ENCODE peak calls at places on chromosomes 16 and 17, in seven cellular contexts. One of them, this sample, is unnamed.

GRCh38 chr17:48547839-48548686 is 3.2 kb upstream of the HOXB2 start:
- DNase-seq in cardiac muscle cell: no peak
- DNase-seq in esophagus squamous epithelium: no peak
- DNase-seq in CD8-positive, alpha-beta memory T cell: no peak
- DNase-seq in right lobe of liver: no peak
- DNase-seq in CD4-positive, alpha-beta memory T cell: peak
- DNase-seq in stomach: no peak
- DNase-seq in this sample: peak

GRCh38 chr17:65472602-65473001 is 88.8 kb downstream of the AXIN2 start:
- DNase-seq in cardiac muscle cell: peak
- DNase-seq in stomach: no peak
- DNase-seq in esophagus squamous epithelium: no peak
- DNase-seq in right lobe of liver: no peak
- DNase-seq in CD8-positive, alpha-beta memory T cell: no peak
- DNase-seq in CD4-positive, alpha-beta memory T cell: no peak
- DNase-seq in this sample: peak

GRCh38 chr17:45824475-45824874 is 20.2 kb upstream of the SPPL2C start:
- DNase-seq in esophagus squamous epithelium: no peak
- DNase-seq in right lobe of liver: no peak
- DNase-seq in cardiac muscle cell: no peak
- DNase-seq in stomach: no peak
- DNase-seq in CD4-positive, alpha-beta memory T cell: no peak
- DNase-seq in CD8-positive, alpha-beta memory T cell: no peak
- DNase-seq in this sample: no peak

GRCh38 chr17:80219013-80219776 is 938 bp downstream of the SGSH start:
- DNase-seq in stomach: peak
- DNase-seq in right lobe of liver: peak
- DNase-seq in CD8-positive, alpha-beta memory T cell: peak
- DNase-seq in esophagus squamous epithelium: peak
- DNase-seq in CD4-positive, alpha-beta memory T cell: peak
- DNase-seq in cardiac muscle cell: peak
- DNase-seq in this sample: peak

GRCh38 chr17:33438578-33438977 is 145.5 kb upstream of the ASIC2 start:
- DNase-seq in right lobe of liver: no peak
- DNase-seq in cardiac muscle cell: no peak
- DNase-seq in CD8-positive, alpha-beta memory T cell: no peak
- DNase-seq in esophagus squamous epithelium: no peak
- DNase-seq in CD4-positive, alpha-beta memory T cell: no peak
- DNase-seq in stomach: no peak
- DNase-seq in this sample: no peak

GRCh38 chr16:83826146-83826913 is 18.6 kb downstream of the HSBP1 start:
- DNase-seq in right lobe of liver: peak
- DNase-seq in CD8-positive, alpha-beta memory T cell: peak
- DNase-seq in esophagus squamous epithelium: no peak
- DNase-seq in CD4-positive, alpha-beta memory T cell: peak
- DNase-seq in cardiac muscle cell: peak
- DNase-seq in stomach: peak
- DNase-seq in this sample: peak

GRCh38 chr17:80105762-80106161 is 4.4 kb downstream of the GAA start:
- DNase-seq in right lobe of liver: peak
- DNase-seq in esophagus squamous epithelium: no peak
- DNase-seq in CD8-positive, alpha-beta memory T cell: no peak
- DNase-seq in cardiac muscle cell: no peak
- DNase-seq in stomach: peak
- DNase-seq in CD4-positive, alpha-beta memory T cell: no peak
- DNase-seq in this sample: no peak

GRCh38 chr16:63880948-63881347 is 1240.9 kb downstream of the CDH11 start:
- DNase-seq in CD4-positive, alpha-beta memory T cell: no peak
- DNase-seq in right lobe of liver: no peak
- DNase-seq in CD8-positive, alpha-beta memory T cell: no peak
- DNase-seq in cardiac muscle cell: no peak
- DNase-seq in esophagus squamous epithelium: no peak
- DNase-seq in stomach: no peak
- DNase-seq in this sample: no peak

GRCh38 chr16:82083710-82084353 is 48.8 kb downstream of the HSD17B2 start:
- DNase-seq in cardiac muscle cell: no peak
- DNase-seq in CD4-positive, alpha-beta memory T cell: no peak
- DNase-seq in esophagus squamous epithelium: no peak
- DNase-seq in CD8-positive, alpha-beta memory T cell: no peak
- DNase-seq in right lobe of liver: no peak
- DNase-seq in stomach: no peak
- DNase-seq in this sample: no peak

GRCh38 chr17:73247728-73248127 is 14.0 kb downstream of the CPSF4L start:
- DNase-seq in right lobe of liver: no peak
- DNase-seq in CD8-positive, alpha-beta memory T cell: no peak
- DNase-seq in esophagus squamous epithelium: no peak
- DNase-seq in cardiac muscle cell: no peak
- DNase-seq in CD4-positive, alpha-beta memory T cell: no peak
- DNase-seq in stomach: no peak
- DNase-seq in this sample: no peak

GRCh38 chr17:7425316-7425715 is at the start of gene SPEM2:
- DNase-seq in esophagus squamous epithelium: no peak
- DNase-seq in right lobe of liver: no peak
- DNase-seq in CD8-positive, alpha-beta memory T cell: no peak
- DNase-seq in cardiac muscle cell: no peak
- DNase-seq in CD4-positive, alpha-beta memory T cell: no peak
- DNase-seq in stomach: no peak
- DNase-seq in this sample: no peak

GRCh38 chr16:27337024-27337423 is 23.2 kb downstream of the IL4R start:
- DNase-seq in CD8-positive, alpha-beta memory T cell: no peak
- DNase-seq in right lobe of liver: no peak
- DNase-seq in esophagus squamous epithelium: no peak
- DNase-seq in stomach: no peak
- DNase-seq in cardiac muscle cell: no peak
- DNase-seq in CD4-positive, alpha-beta memory T cell: no peak
- DNase-seq in this sample: no peak

GRCh38 chr16:78906135-78906534 is 694.4 kb downstream of the MAF start:
- DNase-seq in esophagus squamous epithelium: no peak
- DNase-seq in CD8-positive, alpha-beta memory T cell: no peak
- DNase-seq in cardiac muscle cell: no peak
- DNase-seq in right lobe of liver: no peak
- DNase-seq in CD4-positive, alpha-beta memory T cell: no peak
- DNase-seq in stomach: no peak
- DNase-seq in this sample: no peak

GRCh38 chr16:19223235-19223847 is 55.3 kb downstream of the SYT17 start:
- DNase-seq in CD8-positive, alpha-beta memory T cell: no peak
- DNase-seq in stomach: peak
- DNase-seq in CD4-positive, alpha-beta memory T cell: no peak
- DNase-seq in esophagus squamous epithelium: no peak
- DNase-seq in right lobe of liver: no peak
- DNase-seq in cardiac muscle cell: peak
- DNase-seq in this sample: no peak

GRCh38 chr16:68365167-68365817 is 54.5 kb downstream of the PRMT7 start:
- DNase-seq in cardiac muscle cell: no peak
- DNase-seq in CD4-positive, alpha-beta memory T cell: no peak
- DNase-seq in right lobe of liver: no peak
- DNase-seq in stomach: no peak
- DNase-seq in esophagus squamous epithelium: no peak
- DNase-seq in CD8-positive, alpha-beta memory T cell: no peak
- DNase-seq in this sample: no peak

GRCh38 chr16:72878301-72879269 is 169.3 kb downstream of the ZFHX3 start:
- DNase-seq in esophagus squamous epithelium: no peak
- DNase-seq in right lobe of liver: peak
- DNase-seq in CD8-positive, alpha-beta memory T cell: no peak
- DNase-seq in stomach: no peak
- DNase-seq in CD4-positive, alpha-beta memory T cell: no peak
- DNase-seq in cardiac muscle cell: peak
- DNase-seq in this sample: peak

GRCh38 chr17:78667741-78668640 is 90.8 kb upstream of the DNAH17 start:
- DNase-seq in CD8-positive, alpha-beta memory T cell: no peak
- DNase-seq in esophagus squamous epithelium: no peak
- DNase-seq in CD4-positive, alpha-beta memory T cell: no peak
- DNase-seq in right lobe of liver: no peak
- DNase-seq in stomach: no peak
- DNase-seq in cardiac muscle cell: no peak
- DNase-seq in this sample: no peak

GRCh38 chr17:78665952-78666920 is 89.0 kb upstream of the DNAH17 start:
- DNase-seq in CD4-positive, alpha-beta memory T cell: peak
- DNase-seq in CD8-positive, alpha-beta memory T cell: peak
- DNase-seq in stomach: no peak
- DNase-seq in esophagus squamous epithelium: no peak
- DNase-seq in cardiac muscle cell: peak
- DNase-seq in right lobe of liver: no peak
- DNase-seq in this sample: no peak

GRCh38 chr17:78664476-78665384 is 87.5 kb upstream of the DNAH17 start:
- DNase-seq in CD4-positive, alpha-beta memory T cell: no peak
- DNase-seq in right lobe of liver: no peak
- DNase-seq in CD8-positive, alpha-beta memory T cell: no peak
- DNase-seq in stomach: no peak
- DNase-seq in esophagus squamous epithelium: no peak
- DNase-seq in cardiac muscle cell: no peak
- DNase-seq in this sample: no peak

GRCh38 chr17:78667091-78667490 is 89.9 kb upstream of the DNAH17 start:
- DNase-seq in stomach: no peak
- DNase-seq in CD8-positive, alpha-beta memory T cell: no peak
- DNase-seq in esophagus squamous epithelium: no peak
- DNase-seq in CD4-positive, alpha-beta memory T cell: no peak
- DNase-seq in right lobe of liver: no peak
- DNase-seq in cardiac muscle cell: no peak
- DNase-seq in this sample: no peak

GRCh38 chr17:78665385-78665951 is 88.3 kb upstream of the DNAH17 start:
- DNase-seq in cardiac muscle cell: no peak
- DNase-seq in stomach: no peak
- DNase-seq in CD4-positive, alpha-beta memory T cell: no peak
- DNase-seq in right lobe of liver: no peak
- DNase-seq in esophagus squamous epithelium: no peak
- DNase-seq in CD8-positive, alpha-beta memory T cell: no peak
- DNase-seq in this sample: no peak
- H3K27ac ChIP-seq in cardiac muscle cell: no peak
- H3K27ac ChIP-seq in stomach: peak
- H3K27ac ChIP-seq in CD4-positive, alpha-beta memory T cell: no peak
- H3K27ac ChIP-seq in right lobe of liver: no peak
- H3K27ac ChIP-seq in esophagus squamous epithelium: peak
- H3K27ac ChIP-seq in CD8-positive, alpha-beta memory T cell: no peak
- H3K27ac ChIP-seq in this sample: no peak

GRCh38 chr16:56244612-56245011 is 53.3 kb downstream of the GNAO1 start:
- DNase-seq in cardiac muscle cell: no peak
- DNase-seq in CD8-positive, alpha-beta memory T cell: no peak
- DNase-seq in CD4-positive, alpha-beta memory T cell: no peak
- DNase-seq in right lobe of liver: no peak
- DNase-seq in esophagus squamous epithelium: no peak
- DNase-seq in stomach: no peak
- DNase-seq in this sample: no peak

GRCh38 chr16:56247808-56248207 is 56.5 kb downstream of the GNAO1 start:
- DNase-seq in cardiac muscle cell: no peak
- DNase-seq in stomach: no peak
- DNase-seq in CD8-positive, alpha-beta memory T cell: no peak
- DNase-seq in right lobe of liver: no peak
- DNase-seq in esophagus squamous epithelium: no peak
- DNase-seq in CD4-positive, alpha-beta memory T cell: no peak
- DNase-seq in this sample: no peak

GRCh38 chr16:56247018-56247417 is 55.7 kb downstream of the GNAO1 start:
- DNase-seq in esophagus squamous epithelium: no peak
- DNase-seq in CD8-positive, alpha-beta memory T cell: no peak
- DNase-seq in CD4-positive, alpha-beta memory T cell: no peak
- DNase-seq in right lobe of liver: no peak
- DNase-seq in cardiac muscle cell: no peak
- DNase-seq in stomach: no peak
- DNase-seq in this sample: no peak

GRCh38 chr16:56245197-56245596 is 53.9 kb downstream of the GNAO1 start:
- DNase-seq in right lobe of liver: no peak
- DNase-seq in stomach: no peak
- DNase-seq in cardiac muscle cell: no peak
- DNase-seq in CD8-positive, alpha-beta memory T cell: no peak
- DNase-seq in esophagus squamous epithelium: no peak
- DNase-seq in CD4-positive, alpha-beta memory T cell: no peak
- DNase-seq in this sample: peak

GRCh38 chr16:56246051-56246817 is 54.9 kb downstream of the GNAO1 start:
- DNase-seq in right lobe of liver: peak
- DNase-seq in stomach: no peak
- DNase-seq in cardiac muscle cell: peak
- DNase-seq in esophagus squamous epithelium: no peak
- DNase-seq in CD4-positive, alpha-beta memory T cell: no peak
- DNase-seq in CD8-positive, alpha-beta memory T cell: no peak
- DNase-seq in this sample: no peak
- H3K27ac ChIP-seq in right lobe of liver: peak
- H3K27ac ChIP-seq in stomach: no peak
- H3K27ac ChIP-seq in cardiac muscle cell: peak
- H3K27ac ChIP-seq in esophagus squamous epithelium: no peak
- H3K27ac ChIP-seq in CD4-positive, alpha-beta memory T cell: no peak
- H3K27ac ChIP-seq in CD8-positive, alpha-beta memory T cell: no peak
- H3K27ac ChIP-seq in this sample: no peak

GRCh38 chr16:86353934-86354333 is 156.4 kb upstream of the FOXF1 start:
- DNase-seq in right lobe of liver: no peak
- DNase-seq in CD8-positive, alpha-beta memory T cell: no peak
- DNase-seq in stomach: no peak
- DNase-seq in cardiac muscle cell: no peak
- DNase-seq in esophagus squamous epithelium: no peak
- DNase-seq in CD4-positive, alpha-beta memory T cell: no peak
- DNase-seq in this sample: no peak

GRCh38 chr16:86351041-86351784 is 159.1 kb upstream of the FOXF1 start:
- DNase-seq in stomach: no peak
- DNase-seq in cardiac muscle cell: no peak
- DNase-seq in CD4-positive, alpha-beta memory T cell: no peak
- DNase-seq in esophagus squamous epithelium: no peak
- DNase-seq in right lobe of liver: no peak
- DNase-seq in CD8-positive, alpha-beta memory T cell: no peak
- DNase-seq in this sample: no peak

GRCh38 chr16:86354641-86355040 is 155.7 kb upstream of the FOXF1 start:
- DNase-seq in cardiac muscle cell: no peak
- DNase-seq in esophagus squamous epithelium: no peak
- DNase-seq in right lobe of liver: no peak
- DNase-seq in CD4-positive, alpha-beta memory T cell: no peak
- DNase-seq in CD8-positive, alpha-beta memory T cell: no peak
- DNase-seq in stomach: no peak
- DNase-seq in this sample: peak

GRCh38 chr16:86355114-86355513 is 155.2 kb upstream of the FOXF1 start:
- DNase-seq in esophagus squamous epithelium: no peak
- DNase-seq in right lobe of liver: no peak
- DNase-seq in CD4-positive, alpha-beta memory T cell: no peak
- DNase-seq in cardiac muscle cell: no peak
- DNase-seq in stomach: no peak
- DNase-seq in CD8-positive, alpha-beta memory T cell: no peak
- DNase-seq in this sample: no peak

GRCh38 chr16:86353185-86353584 is 157.1 kb upstream of the FOXF1 start:
- DNase-seq in stomach: no peak
- DNase-seq in right lobe of liver: no peak
- DNase-seq in CD8-positive, alpha-beta memory T cell: no peak
- DNase-seq in esophagus squamous epithelium: no peak
- DNase-seq in cardiac muscle cell: no peak
- DNase-seq in CD4-positive, alpha-beta memory T cell: no peak
- DNase-seq in this sample: peak
- H3K27ac ChIP-seq in stomach: no peak
- H3K27ac ChIP-seq in right lobe of liver: no peak
- H3K27ac ChIP-seq in CD8-positive, alpha-beta memory T cell: no peak
- H3K27ac ChIP-seq in esophagus squamous epithelium: no peak
- H3K27ac ChIP-seq in cardiac muscle cell: no peak
- H3K27ac ChIP-seq in CD4-positive, alpha-beta memory T cell: no peak
- H3K27ac ChIP-seq in this sample: peak

GRCh38 chr16:56748191-56748590 is 18.3 kb downstream of the NUP93 start:
- DNase-seq in cardiac muscle cell: no peak
- DNase-seq in right lobe of liver: no peak
- DNase-seq in CD4-positive, alpha-beta memory T cell: no peak
- DNase-seq in CD8-positive, alpha-beta memory T cell: no peak
- DNase-seq in esophagus squamous epithelium: no peak
- DNase-seq in stomach: no peak
- DNase-seq in this sample: no peak
- H3K27ac ChIP-seq in cardiac muscle cell: peak
- H3K27ac ChIP-seq in right lobe of liver: no peak
- H3K27ac ChIP-seq in CD4-positive, alpha-beta memory T cell: no peak
- H3K27ac ChIP-seq in CD8-positive, alpha-beta memory T cell: no peak
- H3K27ac ChIP-seq in esophagus squamous epithelium: peak
- H3K27ac ChIP-seq in stomach: peak
- H3K27ac ChIP-seq in this sample: no peak